ENCODE peak calls at places on chromosome 19, in eight cellular contexts. One of them, this sample, is unnamed.

GRCh38 chr19:7415163-7415856 is 66.6 kb downstream of the ARHGEF18 start:
- DNase-seq in CD4-positive, CD25-positive, alpha-beta regulatory T cell: no peak
- DNase-seq in testis: peak
- DNase-seq in tibial artery: no peak
- DNase-seq in fibroblast of the aortic adventitia: peak
- DNase-seq in prostate gland: peak
- DNase-seq in trophoblast cell: no peak
- DNase-seq in skeletal muscle cell: no peak
- DNase-seq in this sample: peak

GRCh38 chr19:47190167-47190727 is 40.8 kb downstream of the BBC3 start:
- DNase-seq in CD4-positive, CD25-positive, alpha-beta regulatory T cell: peak
- DNase-seq in testis: peak
- DNase-seq in tibial artery: peak
- DNase-seq in fibroblast of the aortic adventitia: peak
- DNase-seq in prostate gland: peak
- DNase-seq in trophoblast cell: no peak
- DNase-seq in skeletal muscle cell: peak
- DNase-seq in this sample: peak

GRCh38 chr19:42412661-42413076 is 14.5 kb downstream of the LIPE start:
- DNase-seq in CD4-positive, CD25-positive, alpha-beta regulatory T cell: no peak
- DNase-seq in testis: no peak
- DNase-seq in tibial artery: no peak
- DNase-seq in fibroblast of the aortic adventitia: no peak
- DNase-seq in prostate gland: no peak
- DNase-seq in trophoblast cell: no peak
- DNase-seq in skeletal muscle cell: no peak
- DNase-seq in this sample: peak

GRCh38 chr19:23402388-23402787 is 7.1 kb upstream of the ZNF91 start:
- DNase-seq in CD4-positive, CD25-positive, alpha-beta regulatory T cell: no peak
- DNase-seq in testis: no peak
- DNase-seq in tibial artery: no peak
- DNase-seq in fibroblast of the aortic adventitia: no peak
- DNase-seq in prostate gland: no peak
- DNase-seq in trophoblast cell: no peak
- DNase-seq in skeletal muscle cell: no peak
- DNase-seq in this sample: no peak

GRCh38 chr19:37933965-37934364 is 27.0 kb downstream of the SIPA1L3 start:
- DNase-seq in CD4-positive, CD25-positive, alpha-beta regulatory T cell: no peak
- DNase-seq in testis: no peak
- DNase-seq in tibial artery: no peak
- DNase-seq in fibroblast of the aortic adventitia: peak
- DNase-seq in prostate gland: no peak
- DNase-seq in trophoblast cell: peak
- DNase-seq in skeletal muscle cell: peak
- DNase-seq in this sample: no peak

GRCh38 chr19:57389730-57390598 is at the start of gene ZNF548:
- DNase-seq in CD4-positive, CD25-positive, alpha-beta regulatory T cell: peak
- DNase-seq in testis: peak
- DNase-seq in tibial artery: peak
- DNase-seq in fibroblast of the aortic adventitia: peak
- DNase-seq in prostate gland: peak
- DNase-seq in trophoblast cell: peak
- DNase-seq in skeletal muscle cell: peak
- DNase-seq in this sample: peak

GRCh38 chr19:53849237-53849676 is 18.4 kb upstream of the MYADM start:
- DNase-seq in CD4-positive, CD25-positive, alpha-beta regulatory T cell: no peak
- DNase-seq in testis: no peak
- DNase-seq in tibial artery: no peak
- DNase-seq in fibroblast of the aortic adventitia: peak
- DNase-seq in prostate gland: no peak
- DNase-seq in trophoblast cell: peak
- DNase-seq in skeletal muscle cell: peak
- DNase-seq in this sample: no peak

GRCh38 chr19:43465468-43466120 is at the start of gene LYPD3:
- DNase-seq in CD4-positive, CD25-positive, alpha-beta regulatory T cell: no peak
- DNase-seq in testis: no peak
- DNase-seq in tibial artery: no peak
- DNase-seq in fibroblast of the aortic adventitia: peak
- DNase-seq in prostate gland: peak
- DNase-seq in trophoblast cell: peak
- DNase-seq in skeletal muscle cell: no peak
- DNase-seq in this sample: no peak

GRCh38 chr19:35533822-35534521 is 716 bp downstream of the GAPDHS start:
- DNase-seq in CD4-positive, CD25-positive, alpha-beta regulatory T cell: no peak
- DNase-seq in testis: peak
- DNase-seq in tibial artery: no peak
- DNase-seq in fibroblast of the aortic adventitia: peak
- DNase-seq in prostate gland: no peak
- DNase-seq in trophoblast cell: peak
- DNase-seq in skeletal muscle cell: no peak
- DNase-seq in this sample: no peak

GRCh38 chr19:48696353-48697010 is 711 bp downstream of the FUT2 start:
- DNase-seq in CD4-positive, CD25-positive, alpha-beta regulatory T cell: no peak
- DNase-seq in testis: no peak
- DNase-seq in tibial artery: no peak
- DNase-seq in fibroblast of the aortic adventitia: no peak
- DNase-seq in prostate gland: no peak
- DNase-seq in trophoblast cell: no peak
- DNase-seq in skeletal muscle cell: no peak
- DNase-seq in this sample: no peak

GRCh38 chr19:48565090-48565489 is 13.1 kb downstream of the SULT2B1 start:
- DNase-seq in CD4-positive, CD25-positive, alpha-beta regulatory T cell: no peak
- DNase-seq in testis: no peak
- DNase-seq in tibial artery: no peak
- DNase-seq in fibroblast of the aortic adventitia: no peak
- DNase-seq in prostate gland: no peak
- DNase-seq in trophoblast cell: peak
- DNase-seq in skeletal muscle cell: peak
- DNase-seq in this sample: peak

GRCh38 chr19:42512130-42512636 is 16.1 kb downstream of the CEACAM1 start:
- DNase-seq in CD4-positive, CD25-positive, alpha-beta regulatory T cell: no peak
- DNase-seq in testis: no peak
- DNase-seq in tibial artery: no peak
- DNase-seq in fibroblast of the aortic adventitia: no peak
- DNase-seq in prostate gland: no peak
- DNase-seq in trophoblast cell: no peak
- DNase-seq in skeletal muscle cell: no peak
- DNase-seq in this sample: no peak

GRCh38 chr19:39362682-39363657 is 20.7 kb downstream of the SAMD4B start:
- DNase-seq in CD4-positive, CD25-positive, alpha-beta regulatory T cell: no peak
- DNase-seq in testis: no peak
- DNase-seq in tibial artery: peak
- DNase-seq in fibroblast of the aortic adventitia: peak
- DNase-seq in prostate gland: no peak
- DNase-seq in trophoblast cell: no peak
- DNase-seq in skeletal muscle cell: peak
- DNase-seq in this sample: no peak

GRCh38 chr19:40416918-40417713 is 3.9 kb upstream of the PRX start:
- DNase-seq in CD4-positive, CD25-positive, alpha-beta regulatory T cell: no peak
- DNase-seq in testis: peak
- DNase-seq in tibial artery: no peak
- DNase-seq in fibroblast of the aortic adventitia: no peak
- DNase-seq in prostate gland: no peak
- DNase-seq in trophoblast cell: peak
- DNase-seq in skeletal muscle cell: no peak
- DNase-seq in this sample: no peak

GRCh38 chr19:33906578-33907335 is 110.1 kb downstream of the KCTD15 start:
- DNase-seq in CD4-positive, CD25-positive, alpha-beta regulatory T cell: no peak
- DNase-seq in testis: peak
- DNase-seq in tibial artery: no peak
- DNase-seq in fibroblast of the aortic adventitia: peak
- DNase-seq in prostate gland: peak
- DNase-seq in trophoblast cell: peak
- DNase-seq in skeletal muscle cell: no peak
- DNase-seq in this sample: no peak

GRCh38 chr19:55369651-55370304 is 485 bp downstream of the IL11 start:
- DNase-seq in CD4-positive, CD25-positive, alpha-beta regulatory T cell: no peak
- DNase-seq in testis: peak
- DNase-seq in tibial artery: no peak
- DNase-seq in fibroblast of the aortic adventitia: peak
- DNase-seq in prostate gland: no peak
- DNase-seq in trophoblast cell: peak
- DNase-seq in skeletal muscle cell: no peak
- DNase-seq in this sample: no peak
- H3K4me3 ChIP-seq in CD4-positive, CD25-positive, alpha-beta regulatory T cell: no peak
- H3K4me3 ChIP-seq in testis: peak
- H3K4me3 ChIP-seq in tibial artery: peak
- H3K4me3 ChIP-seq in fibroblast of the aortic adventitia: peak
- H3K4me3 ChIP-seq in prostate gland: peak
- H3K4me3 ChIP-seq in trophoblast cell: peak
- H3K4me3 ChIP-seq in skeletal muscle cell: peak
- H3K4me3 ChIP-seq in this sample: peak

GRCh38 chr19:44848036-44848804 is 2.1 kb downstream of the NECTIN2 start:
- DNase-seq in CD4-positive, CD25-positive, alpha-beta regulatory T cell: no peak
- DNase-seq in testis: peak
- DNase-seq in tibial artery: no peak
- DNase-seq in fibroblast of the aortic adventitia: peak
- DNase-seq in prostate gland: peak
- DNase-seq in trophoblast cell: peak
- DNase-seq in skeletal muscle cell: no peak
- DNase-seq in this sample: no peak

GRCh38 chr19:44847144-44848035 is 1.3 kb downstream of the NECTIN2 start:
- DNase-seq in CD4-positive, CD25-positive, alpha-beta regulatory T cell: no peak
- DNase-seq in testis: peak
- DNase-seq in tibial artery: peak
- DNase-seq in fibroblast of the aortic adventitia: peak
- DNase-seq in prostate gland: peak
- DNase-seq in trophoblast cell: peak
- DNase-seq in skeletal muscle cell: no peak
- DNase-seq in this sample: no peak

GRCh38 chr19:44850641-44851109 is 4.6 kb downstream of the NECTIN2 start:
- DNase-seq in CD4-positive, CD25-positive, alpha-beta regulatory T cell: no peak
- DNase-seq in testis: peak
- DNase-seq in tibial artery: no peak
- DNase-seq in fibroblast of the aortic adventitia: no peak
- DNase-seq in prostate gland: no peak
- DNase-seq in trophoblast cell: no peak
- DNase-seq in skeletal muscle cell: no peak
- DNase-seq in this sample: no peak

GRCh38 chr19:44846455-44847143 is 502 bp downstream of the NECTIN2 start:
- DNase-seq in CD4-positive, CD25-positive, alpha-beta regulatory T cell: no peak
- DNase-seq in testis: no peak
- DNase-seq in tibial artery: no peak
- DNase-seq in fibroblast of the aortic adventitia: peak
- DNase-seq in prostate gland: peak
- DNase-seq in trophoblast cell: peak
- DNase-seq in skeletal muscle cell: no peak
- DNase-seq in this sample: no peak

DNA sequence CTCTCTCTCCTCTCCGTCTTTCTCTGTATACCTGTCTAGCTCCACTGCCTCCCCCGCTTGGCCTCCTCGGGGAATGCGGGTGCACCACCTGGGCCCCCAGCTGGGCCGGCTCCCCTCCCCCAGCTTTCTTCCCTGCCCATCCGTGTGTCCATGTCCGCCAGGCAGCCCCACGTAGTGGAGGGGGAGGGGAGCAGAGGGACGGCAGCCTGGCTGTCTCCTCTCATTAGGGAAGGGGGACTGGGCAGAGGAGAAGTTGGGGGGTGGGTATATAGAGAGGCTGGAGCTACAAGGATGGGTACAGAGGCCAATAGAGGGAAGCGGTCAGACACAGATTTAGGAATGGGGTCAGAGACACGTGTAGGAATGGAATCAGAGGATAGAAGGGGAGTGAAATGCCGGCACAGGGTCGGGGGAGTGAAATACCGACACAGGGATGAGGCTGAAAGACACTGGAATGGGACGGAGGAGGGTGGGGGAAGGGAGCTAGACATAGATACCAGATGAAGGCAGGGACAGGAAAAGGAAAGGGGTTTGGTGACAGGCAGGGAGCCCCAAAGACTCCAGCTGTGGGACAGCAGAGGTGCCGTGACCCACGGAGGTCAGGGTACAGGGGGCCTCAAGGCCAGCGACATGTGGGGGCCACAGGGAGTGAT is 2.8 kb downstream of the NECTIN2 start:
- DNase-seq in CD4-positive, CD25-positive, alpha-beta regulatory T cell: no peak
- DNase-seq in testis: peak
- DNase-seq in tibial artery: no peak
- DNase-seq in fibroblast of the aortic adventitia: no peak
- DNase-seq in prostate gland: no peak
- DNase-seq in trophoblast cell: no peak
- DNase-seq in skeletal muscle cell: no peak
- DNase-seq in this sample: no peak
- H3K4me3 ChIP-seq in CD4-positive, CD25-positive, alpha-beta regulatory T cell: no peak
- H3K4me3 ChIP-seq in testis: peak
- H3K4me3 ChIP-seq in tibial artery: peak
- H3K4me3 ChIP-seq in fibroblast of the aortic adventitia: peak
- H3K4me3 ChIP-seq in prostate gland: peak
- H3K4me3 ChIP-seq in trophoblast cell: peak
- H3K4me3 ChIP-seq in skeletal muscle cell: peak
- H3K4me3 ChIP-seq in this sample: peak

DNA sequence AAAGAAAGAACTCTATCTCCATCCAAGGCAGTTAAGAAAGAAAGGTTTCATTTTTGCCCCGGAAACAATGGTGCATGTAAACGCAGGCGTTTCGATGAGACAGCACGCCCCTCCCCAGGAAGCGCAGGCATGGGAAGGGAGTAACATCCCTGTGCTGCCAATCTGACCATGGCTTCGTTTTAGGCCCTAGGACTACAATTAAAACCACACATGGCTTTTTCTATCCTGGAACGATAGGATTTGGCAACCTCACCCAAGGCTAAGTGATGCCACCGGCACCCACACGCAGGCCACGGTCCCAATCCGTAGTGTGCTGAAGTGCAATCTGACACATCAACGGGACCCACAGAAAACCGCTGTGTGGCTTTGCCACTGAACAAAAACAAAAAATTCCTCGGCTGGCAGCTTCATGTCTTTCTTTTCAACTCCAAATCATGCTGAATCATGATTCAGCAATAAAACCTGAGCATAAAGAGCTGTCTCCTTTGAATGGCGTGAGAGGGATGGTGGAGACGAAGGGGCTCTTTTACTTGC is 24.2 kb downstream of the RANBP3 start:
- DNase-seq in CD4-positive, CD25-positive, alpha-beta regulatory T cell: no peak
- DNase-seq in testis: no peak
- DNase-seq in tibial artery: no peak
- DNase-seq in fibroblast of the aortic adventitia: no peak
- DNase-seq in prostate gland: no peak
- DNase-seq in trophoblast cell: no peak
- DNase-seq in skeletal muscle cell: no peak
- DNase-seq in this sample: no peak
- H3K4me3 ChIP-seq in CD4-positive, CD25-positive, alpha-beta regulatory T cell: peak
- H3K4me3 ChIP-seq in testis: no peak
- H3K4me3 ChIP-seq in tibial artery: no peak
- H3K4me3 ChIP-seq in fibroblast of the aortic adventitia: no peak
- H3K4me3 ChIP-seq in prostate gland: no peak
- H3K4me3 ChIP-seq in trophoblast cell: no peak
- H3K4me3 ChIP-seq in skeletal muscle cell: no peak
- H3K4me3 ChIP-seq in this sample: no peak

DNA sequence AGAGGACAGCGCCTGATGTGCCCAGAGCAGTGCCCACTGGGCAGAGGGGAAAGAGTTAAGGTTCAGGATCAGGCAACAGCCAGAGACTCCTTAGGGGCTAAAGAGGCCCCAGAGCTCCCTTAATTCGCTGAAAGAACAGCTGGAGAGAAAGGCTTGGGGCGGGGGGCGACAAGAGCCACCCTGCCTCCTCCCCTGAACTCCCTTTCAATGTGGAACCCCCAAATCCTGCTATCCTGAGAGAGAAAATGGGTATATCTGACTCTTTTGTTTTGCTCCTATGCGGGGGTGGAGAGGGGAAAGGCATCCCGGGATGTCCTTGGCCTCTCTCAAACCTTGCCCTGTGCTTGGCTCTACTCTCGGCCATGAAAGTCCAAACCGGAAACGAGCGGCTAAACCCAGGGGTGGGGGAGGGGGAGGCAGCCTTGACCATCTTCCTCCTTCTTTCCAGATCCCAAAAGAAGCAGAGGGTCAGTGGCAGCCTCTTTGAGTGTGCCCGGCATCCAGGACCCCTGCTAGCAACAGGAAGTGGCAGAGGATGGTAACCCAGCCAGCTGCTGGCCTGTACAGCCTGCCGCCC is 4.7 kb downstream of the PRKACA start:
- DNase-seq in CD4-positive, CD25-positive, alpha-beta regulatory T cell: no peak
- DNase-seq in testis: peak
- DNase-seq in tibial artery: peak
- DNase-seq in fibroblast of the aortic adventitia: peak
- DNase-seq in prostate gland: no peak
- DNase-seq in trophoblast cell: no peak
- DNase-seq in skeletal muscle cell: no peak
- DNase-seq in this sample: no peak
- H3K4me3 ChIP-seq in CD4-positive, CD25-positive, alpha-beta regulatory T cell: no peak
- H3K4me3 ChIP-seq in testis: peak
- H3K4me3 ChIP-seq in tibial artery: peak
- H3K4me3 ChIP-seq in fibroblast of the aortic adventitia: peak
- H3K4me3 ChIP-seq in prostate gland: no peak
- H3K4me3 ChIP-seq in trophoblast cell: no peak
- H3K4me3 ChIP-seq in skeletal muscle cell: peak
- H3K4me3 ChIP-seq in this sample: no peak

This sample was measured in retinal pigment epithelial cell.